ENCODE peak calls at places on chromosomes 5 and 9, in ten cellular contexts. A, I, Q, G, K, W, R, B, M and L are unnamed samples.

GRCh38 chr5:39360483-39361071 is 3.7 kb downstream of the C9 start:
- DNase-seq in A (no peak), I (no peak), Q (no peak), G (no peak), K (peak), W (no peak), R (no peak), B (no peak), M (no peak), L (no peak)

GRCh38 chr5:132302413-132302812 is 8.2 kb downstream of the SLC22A4 start:
- DNase-seq in A (no peak), I (no peak), Q (no peak), G (no peak), K (no peak), W (no peak), R (no peak), B (no peak), M (no peak), L (no peak)

GRCh38 chr5:132259061-132259851 is 1.8 kb downstream of the PDLIM4 start:
- DNase-seq in A (no peak), I (peak), Q (peak), G (no peak), K (peak), W (no peak), R (peak), B (peak), M (no peak), L (peak)

GRCh38 chr9:127195976-127196825 is 68.4 kb upstream of the GARNL3 start:
- DNase-seq in A (no peak), I (no peak), Q (no peak), G (no peak), K (no peak), W (no peak), R (peak), B (no peak), M (no peak), L (no peak)

GRCh38 chr5:146565764-146566163 is 49.8 kb upstream of the GPR151 start:
- DNase-seq in A (peak), I (no peak), Q (peak), G (no peak), K (peak), W (peak), R (no peak), B (no peak), M (no peak), L (peak)

GRCh38 chr5:127858116-127858784 is 155.1 kb downstream of the CCDC192 start:
- DNase-seq in A (no peak), I (no peak), Q (no peak), G (no peak), K (peak), W (no peak), R (no peak), B (no peak), M (no peak), L (peak)

GRCh38 chr5:79008362-79008761 is 23.3 kb upstream of the ARSB start:
- DNase-seq in A (no peak), I (no peak), Q (no peak), G (no peak), K (no peak), W (no peak), R (no peak), B (no peak), M (no peak), L (no peak)

GRCh38 chr5:52987711-52988329 is 1.3 kb upstream of the ITGA2 start:
- DNase-seq in A (no peak), I (no peak), Q (no peak), G (no peak), K (peak), W (no peak), R (no peak), B (no peak), M (no peak), L (no peak)

GRCh38 chr5:157259699-157260098 is 6.2 kb upstream of the CYFIP2 start:
- DNase-seq in A (no peak), I (no peak), Q (no peak), G (no peak), K (no peak), W (no peak), R (no peak), B (no peak), M (no peak), L (no peak)

GRCh38 chr5:41334758-41335157 is 121.4 kb upstream of the C6 start:
- DNase-seq in A (no peak), I (peak), Q (peak), G (no peak), K (no peak), W (no peak), R (no peak), B (no peak), M (no peak), L (no peak)

GRCh38 chr5:56814361-56814962 is 887 bp upstream of the MAP3K1 start:
- DNase-seq in A (peak), I (peak), Q (peak), G (no peak), K (peak), W (no peak), R (peak), B (peak), M (no peak), L (peak)

GRCh38 chr5:145340099-145340498 is 495.0 kb downstream of the PRELID2 start:
- DNase-seq in A (no peak), I (no peak), Q (no peak), G (no peak), K (no peak), W (no peak), R (no peak), B (no peak), M (no peak), L (no peak)

GRCh38 chr9:96447406-96447805 is 2.6 kb upstream of the HABP4 start:
- DNase-seq in A (no peak), I (no peak), Q (no peak), G (no peak), K (no peak), W (no peak), R (no peak), B (no peak), M (no peak), L (no peak)

GRCh38 chr5:80559244-80559643 is 10.8 kb downstream of the ANKRD34B start:
- DNase-seq in A (no peak), I (no peak), Q (no peak), G (no peak), K (no peak), W (no peak), R (no peak), B (no peak), M (no peak), L (no peak)

GRCh38 chr5:133485468-133485867 is 126.9 kb downstream of the FSTL4 start:
- DNase-seq in A (no peak), I (no peak), Q (no peak), G (no peak), K (no peak), W (no peak), R (no peak), B (no peak), M (no peak), L (no peak)

GRCh38 chr9:504921-505821 is 290.5 kb downstream of the DOCK8 start:
- DNase-seq in A (peak), I (peak), Q (peak), G (no peak), K (peak), W (peak), R (peak), B (no peak), M (no peak), L (peak)

GRCh38 chr5:94969174-94969573 is 315.7 kb downstream of the MCTP1 start:
- DNase-seq in A (no peak), I (no peak), Q (peak), G (no peak), K (peak), W (no peak), R (no peak), B (no peak), M (no peak), L (no peak)

GRCh38 chr9:115267788-115268187 is 149.8 kb upstream of the TNC start:
- DNase-seq in A (no peak), I (no peak), Q (peak), G (no peak), K (no peak), W (no peak), R (no peak), B (no peak), M (no peak), L (no peak)

GRCh38 chr5:154221371-154221896 is 30.9 kb downstream of the GALNT10 start:
- DNase-seq in A (no peak), I (no peak), Q (peak), G (no peak), K (peak), W (peak), R (no peak), B (peak), M (no peak), L (no peak)

GRCh38 chr9:89718176-89718575 is 113.4 kb downstream of the GADD45G start:
- DNase-seq in A (no peak), I (no peak), Q (no peak), G (no peak), K (no peak), W (no peak), R (no peak), B (no peak), M (no peak), L (no peak)

GRCh38 chr5:160702856-160703453 is 149.1 kb downstream of the ATP10B start:
- DNase-seq in A (no peak), I (no peak), Q (no peak), G (no peak), K (no peak), W (no peak), R (no peak), B (no peak), M (no peak), L (no peak)

GRCh38 chr5:40678021-40678939 is 1.4 kb upstream of the PTGER4 start:
- DNase-seq in A (no peak), I (no peak), Q (no peak), G (no peak), K (peak), W (no peak), R (no peak), B (no peak), M (no peak), L (no peak)

GRCh38 chr5:52880541-52880940 is 92.8 kb downstream of the ITGA1 start:
- DNase-seq in A (no peak), I (no peak), Q (no peak), G (no peak), K (no peak), W (no peak), R (no peak), B (no peak), M (no peak), L (no peak)

GRCh38 chr5:38961691-38962090 is 112.5 kb downstream of the RICTOR start:
- DNase-seq in A (no peak), I (no peak), Q (no peak), G (no peak), K (no peak), W (no peak), R (no peak), B (no peak), M (no peak), L (no peak)

GRCh38 chr5:10831416-10831815 is 70.4 kb upstream of the DAP start:
- DNase-seq in A (no peak), I (no peak), Q (no peak), G (no peak), K (no peak), W (no peak), R (no peak), B (no peak), M (no peak), L (no peak)

GRCh38 chr5:113217619-113218184 is 217.1 kb downstream of the TSSK1B start:
- DNase-seq in A (no peak), I (no peak), Q (no peak), G (no peak), K (no peak), W (no peak), R (no peak), B (no peak), M (no peak), L (peak)

GRCh38 chr9:16715404-16715803 is 155.1 kb downstream of the BNC2 start:
- DNase-seq in A (no peak), I (no peak), Q (no peak), G (no peak), K (no peak), W (no peak), R (no peak), B (no peak), M (no peak), L (no peak)

GRCh38 chr5:127804886-127805426 is 101.8 kb downstream of the CCDC192 start:
- DNase-seq in A (no peak), I (no peak), Q (no peak), G (no peak), K (no peak), W (no peak), R (no peak), B (no peak), M (no peak), L (no peak)

GRCh38 chr5:158754018-158754514 is 345.6 kb downstream of the EBF1 start:
- DNase-seq in A (no peak), I (no peak), Q (no peak), G (no peak), K (no peak), W (no peak), R (no peak), B (no peak), M (no peak), L (no peak)

GRCh38 chr5:20972419-20972925 is 984.5 kb upstream of the CDH18 start:
- DNase-seq in A (no peak), I (peak), Q (peak), G (no peak), K (peak), W (no peak), R (no peak), B (peak), M (no peak), L (peak)

GRCh38 chr5:81420039-81420667 is 26.2 kb upstream of the ACOT12 start:
- DNase-seq in A (no peak), I (no peak), Q (no peak), G (no peak), K (peak), W (no peak), R (no peak), B (no peak), M (no peak), L (no peak)

GRCh38 chr5:25823330-25823873 is 1178.6 kb upstream of the CDH10 start:
- DNase-seq in A (no peak), I (no peak), Q (no peak), G (no peak), K (no peak), W (no peak), R (no peak), B (no peak), M (no peak), L (no peak)

GRCh38 chr9:129482521-129483466 is 138.1 kb downstream of the C9orf50 start:
- DNase-seq in A (peak), I (peak), Q (peak), G (no peak), K (peak), W (no peak), R (peak), B (peak), M (no peak), L (peak)

GRCh38 chr5:114504560-114504959 is 142.7 kb downstream of the KCNN2 start:
- DNase-seq in A (no peak), I (no peak), Q (no peak), G (no peak), K (no peak), W (no peak), R (no peak), B (no peak), M (no peak), L (no peak)

GRCh38 chr9:33147770-33148169 is 19.4 kb downstream of the B4GALT1 start:
- DNase-seq in A (no peak), I (no peak), Q (no peak), G (no peak), K (no peak), W (no peak), R (no peak), B (peak), M (no peak), L (no peak)

GRCh38 chr5:123865641-123866040 is 353.7 kb downstream of the CSNK1G3 start:
- DNase-seq in A (no peak), I (no peak), Q (no peak), G (no peak), K (no peak), W (no peak), R (no peak), B (no peak), M (no peak), L (no peak)

GRCh38 chr5:94785111-94785510 is 166.6 kb downstream of the SLF1 start:
- DNase-seq in A (no peak), I (no peak), Q (no peak), G (no peak), K (no peak), W (no peak), R (no peak), B (no peak), M (no peak), L (no peak)

DNA sequence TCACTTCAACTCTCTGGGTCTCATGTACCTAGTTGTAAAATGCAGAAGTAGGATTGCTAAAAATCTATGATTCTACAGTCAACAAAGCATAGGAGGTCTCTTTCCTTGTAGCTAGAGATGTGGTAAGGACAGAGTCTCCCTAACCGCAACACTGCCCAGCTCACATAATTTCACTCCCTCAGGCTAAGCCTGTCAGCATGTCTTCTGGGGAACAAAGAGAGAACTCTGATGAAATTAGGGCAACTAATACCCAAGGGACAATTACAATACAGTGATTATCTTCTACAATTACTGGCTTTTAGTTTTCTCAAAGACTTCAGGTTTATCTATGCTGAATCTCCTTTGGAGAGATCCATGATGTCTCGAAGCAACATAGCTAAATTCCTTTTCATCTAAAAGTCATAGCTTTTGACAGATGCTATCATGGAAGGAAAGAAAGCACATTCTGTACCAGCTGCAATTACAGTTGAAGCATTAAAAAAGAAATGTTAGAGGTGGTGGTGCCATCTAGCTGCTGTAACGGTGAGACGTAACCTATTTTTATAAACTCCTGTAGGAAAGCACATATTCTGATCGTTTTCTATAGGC is 141.1 kb upstream of the TARS1 start:
- DNase-seq in A (no peak), I (no peak), Q (peak), G (no peak), K (peak), W (no peak), R (no peak), B (no peak), M (no peak), L (no peak)
- H3K27ac ChIP-seq in A (no peak), I (no peak), Q (peak), G (peak), K (no peak), W (no peak), R (no peak), B (peak), M (peak), L (no peak)

GRCh38 chr5:167295686-167296015 is 995.8 kb upstream of the WWC1 start:
- DNase-seq in A (no peak), I (no peak), Q (no peak), G (no peak), K (no peak), W (no peak), R (no peak), B (no peak), M (no peak), L (no peak)
- H3K4me3 ChIP-seq in A (no peak), I (no peak), Q (no peak), G (no peak), K (no peak), W (no peak), R (no peak), B (no peak), M (no peak), L (no peak)

DNA sequence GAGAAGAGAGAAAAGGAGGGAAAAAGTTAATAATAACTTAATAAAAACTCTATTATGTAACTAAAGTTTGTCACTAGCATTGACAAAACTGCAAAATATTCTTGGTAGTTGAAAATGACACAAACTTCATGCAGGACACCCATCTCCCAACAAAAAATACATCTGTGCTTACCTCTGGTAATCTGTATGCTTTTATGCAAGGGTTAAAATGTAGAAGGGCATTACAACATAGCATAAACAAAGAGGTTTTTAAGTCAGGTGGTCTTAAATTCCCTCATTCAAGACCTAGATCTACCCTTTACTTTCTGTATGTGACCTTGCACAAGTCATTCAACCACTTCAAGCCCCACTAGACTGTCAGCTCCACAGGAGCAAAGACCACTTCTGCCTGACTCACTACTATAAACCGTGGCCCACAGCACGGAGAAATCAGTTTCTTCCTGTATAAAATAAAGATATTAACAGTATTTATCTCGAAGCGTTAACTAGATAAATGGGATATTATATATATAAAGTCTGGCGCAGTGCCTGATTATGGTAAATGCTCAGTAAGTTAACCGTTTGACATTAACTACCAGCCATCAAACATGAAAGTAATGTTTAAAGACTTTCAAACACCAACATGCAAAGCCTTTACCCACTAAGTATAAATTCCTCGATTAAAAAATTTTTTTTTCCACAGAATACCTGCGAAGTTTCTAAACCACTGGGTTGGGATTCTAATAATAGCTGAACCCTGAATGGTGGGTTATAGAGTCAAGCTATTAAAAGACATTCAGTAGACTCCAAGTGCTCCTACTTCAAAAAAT is 2.0 kb downstream of the FBXL17 start:
- DNase-seq in A (no peak), I (no peak), Q (no peak), G (no peak), K (peak), W (peak), R (no peak), B (no peak), M (no peak), L (no peak)
- H3K27ac ChIP-seq in A (no peak), I (peak), Q (no peak), G (peak), K (no peak), W (peak), R (peak), B (peak), M (peak), L (no peak)

GRCh38 chr9:109868722-109869121 is 88.7 kb downstream of the PALM2AKAP2 start:
- DNase-seq in A (no peak), I (no peak), Q (no peak), G (no peak), K (no peak), W (no peak), R (no peak), B (no peak), M (no peak), L (no peak)
- H3K4me3 ChIP-seq in A (no peak), I (no peak), Q (no peak), G (no peak), K (no peak), W (no peak), R (no peak), B (peak), M (no peak), L (no peak)

GRCh38 chr9:38642951-38643350 is 22.6 kb upstream of the ANKRD18A start:
- DNase-seq in A (no peak), I (no peak), Q (no peak), G (no peak), K (no peak), W (no peak), R (no peak), B (no peak), M (no peak), L (no peak)

GRCh38 chr9:38643456-38644173 is 23.2 kb upstream of the ANKRD18A start:
- DNase-seq in A (no peak), I (no peak), Q (no peak), G (no peak), K (no peak), W (no peak), R (no peak), B (no peak), M (no peak), L (no peak)

GRCh38 chr9:38641985-38642864 is 21.8 kb upstream of the ANKRD18A start:
- DNase-seq in A (peak), I (no peak), Q (peak), G (no peak), K (peak), W (no peak), R (no peak), B (no peak), M (no peak), L (peak)

GRCh38 chr9:38641142-38641541 is 20.7 kb upstream of the ANKRD18A start:
- DNase-seq in A (no peak), I (no peak), Q (no peak), G (no peak), K (no peak), W (no peak), R (no peak), B (no peak), M (no peak), L (no peak)

DNA sequence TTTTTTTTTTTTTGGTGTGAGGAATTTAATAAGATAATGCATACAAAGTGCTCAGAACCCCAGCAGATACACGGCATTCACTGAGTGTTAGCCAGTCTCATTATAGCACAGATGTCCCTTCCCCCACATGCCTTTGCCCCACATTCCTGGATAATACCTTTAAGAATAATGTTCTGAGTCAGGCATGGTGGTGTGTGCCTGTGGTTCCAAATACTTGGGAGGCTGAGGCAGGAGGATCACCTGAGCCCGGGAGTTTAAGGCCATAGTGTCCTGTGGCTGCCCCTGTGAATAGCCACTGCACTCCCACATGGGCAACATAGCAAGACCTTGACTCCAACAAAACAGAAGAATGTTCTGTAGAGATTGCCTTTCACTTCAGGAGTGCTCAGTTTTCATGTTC is 24.2 kb upstream of the ANKRD18A start:
- DNase-seq in A (no peak), I (no peak), Q (no peak), G (no peak), K (no peak), W (no peak), R (no peak), B (no peak), M (no peak), L (no peak)
- H3K27ac ChIP-seq in A (no peak), I (no peak), Q (no peak), G (no peak), K (no peak), W (no peak), R (no peak), B (no peak), M (no peak), L (no peak)

GRCh38 chr5:176743828-176744583 is 66.4 kb upstream of the UNC5A start:
- DNase-seq in A (no peak), I (no peak), Q (no peak), G (no peak), K (no peak), W (no peak), R (peak), B (peak), M (no peak), L (no peak)
- H3K4me3 ChIP-seq in A (peak), I (no peak), Q (peak), G (no peak), K (no peak), W (no peak), R (no peak), B (peak), M (no peak), L (peak)